ENCODE peak calls at places on chromosomes 3 and 15, in nine cellular contexts. X is sigmoid colon; N is dorsolateral prefrontal cortex; K is CD8-positive, alpha-beta T cell; Q is fibroblast of lung; I is thoracic aorta; D is PC-3; W is tibial artery; U is heart right ventricle. A is an unnamed sample.

GRCh38 chr3:48532974-48533337 is 23.6 kb downstream of the PFKFB4 start:
- DNase-seq in I (no peak), U (no peak), D (no peak), X (no peak), K (no peak), N (no peak), Q (no peak), W (no peak), A (no peak)

GRCh38 chr15:65638681-65639089 is 16.9 kb downstream of the SLC24A1 start:
- DNase-seq in K (peak), D (peak), N (no peak), Q (peak), X (no peak), W (no peak), U (no peak), I (no peak), A (peak)

GRCh38 chr15:91100561-91101355 is 701 bp downstream of the SV2B start:
- DNase-seq in W (no peak), I (no peak), U (no peak), D (no peak), K (no peak), N (no peak), X (no peak), Q (peak), A (no peak)

GRCh38 chr3:104642827-104643226 is 723.9 kb upstream of the ALCAM start:
- DNase-seq in W (no peak), K (no peak), X (no peak), D (no peak), U (no peak), Q (no peak), N (no peak), I (no peak), A (no peak)

GRCh38 chr3:9078561-9079240 is 115.4 kb upstream of the RAD18 start:
- DNase-seq in N (no peak), I (no peak), Q (no peak), U (no peak), K (no peak), D (peak), X (no peak), W (no peak), A (no peak)

GRCh38 chr3:9770276-9770812 is 597 bp upstream of the CAMK1 start:
- DNase-seq in K (no peak), W (peak), U (peak), Q (no peak), N (peak), I (peak), X (peak), D (no peak), A (no peak)

GRCh38 chr15:42131826-42132806 is 24.3 kb downstream of the PLA2G4F start:
- DNase-seq in X (no peak), W (no peak), Q (no peak), U (no peak), K (no peak), N (peak), I (no peak), D (no peak), A (no peak)

GRCh38 chr3:12916159-12916558 is 74.8 kb upstream of the RPL32 start:
- DNase-seq in N (no peak), Q (no peak), W (no peak), X (no peak), U (no peak), D (no peak), I (no peak), K (peak), A (no peak)

GRCh38 chr3:127754411-127755304 is 67.7 kb downstream of the MGLL start:
- DNase-seq in N (no peak), U (no peak), W (no peak), X (no peak), Q (no peak), D (no peak), I (no peak), K (peak), A (peak)

GRCh38 chr3:193861036-193861435 is 268.0 kb downstream of the OPA1 start:
- DNase-seq in W (no peak), I (no peak), U (no peak), N (no peak), Q (no peak), X (no peak), K (no peak), D (no peak), A (no peak)

GRCh38 chr3:64300790-64301423 is 75.6 kb upstream of the PRICKLE2 start:
- DNase-seq in X (no peak), N (no peak), D (peak), I (no peak), Q (peak), K (no peak), U (no peak), W (no peak), A (no peak)

GRCh38 chr3:52172262-52172757 is 18.1 kb upstream of the POC1A start:
- DNase-seq in I (no peak), Q (no peak), X (no peak), U (no peak), N (peak), W (no peak), D (no peak), K (no peak), A (peak)

GRCh38 chr3:65534825-65535224 is 503.9 kb downstream of the MAGI1 start:
- DNase-seq in I (no peak), U (no peak), D (no peak), N (no peak), X (no peak), W (no peak), K (no peak), Q (no peak), A (no peak)

GRCh38 chr3:103056953-103057450 is 622.2 kb downstream of the ZPLD1 start:
- DNase-seq in U (no peak), W (no peak), X (no peak), Q (peak), D (peak), I (no peak), N (no peak), K (no peak), A (no peak)

GRCh38 chr3:142236173-142236572 is 10.8 kb upstream of the GK5 start:
- DNase-seq in K (no peak), D (no peak), Q (no peak), I (no peak), W (no peak), U (no peak), N (no peak), X (no peak), A (no peak)

GRCh38 chr3:57943525-57944312 is 64.5 kb upstream of the FLNB start:
- DNase-seq in Q (no peak), U (no peak), W (no peak), X (no peak), I (no peak), K (no peak), D (no peak), N (peak), A (no peak)

GRCh38 chr3:78569820-78570219 is 1198.0 kb downstream of the ROBO1 start:
- DNase-seq in X (no peak), D (no peak), N (no peak), Q (no peak), W (no peak), K (no peak), U (no peak), I (no peak), A (no peak)

DNA sequence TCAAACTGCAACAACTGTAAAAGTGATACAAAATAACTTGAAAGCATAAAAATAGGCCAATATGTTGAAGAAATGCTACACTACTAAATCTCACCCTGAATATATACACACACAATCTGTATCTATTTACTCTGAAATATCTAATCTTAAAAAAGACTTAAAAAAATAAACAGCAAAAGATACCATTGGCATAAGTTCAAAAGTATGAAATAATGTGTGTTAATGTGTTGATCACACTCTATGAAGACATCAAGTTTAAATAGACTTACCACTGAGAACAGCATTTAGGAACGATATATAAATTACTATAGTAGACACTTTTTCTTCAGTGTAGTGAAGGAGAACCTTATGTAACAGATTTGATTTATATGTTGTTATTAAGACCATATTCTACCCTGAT is 14.1 kb upstream of the SATB1 start:
- DNase-seq in D (no peak), N (no peak), U (no peak), X (no peak), K (no peak), W (no peak), Q (no peak), I (no peak), A (no peak)
- H3K27ac ChIP-seq in D (no peak), N (no peak), U (no peak), X (no peak), K (peak), W (no peak), Q (no peak), I (no peak), A (no peak)

DNA sequence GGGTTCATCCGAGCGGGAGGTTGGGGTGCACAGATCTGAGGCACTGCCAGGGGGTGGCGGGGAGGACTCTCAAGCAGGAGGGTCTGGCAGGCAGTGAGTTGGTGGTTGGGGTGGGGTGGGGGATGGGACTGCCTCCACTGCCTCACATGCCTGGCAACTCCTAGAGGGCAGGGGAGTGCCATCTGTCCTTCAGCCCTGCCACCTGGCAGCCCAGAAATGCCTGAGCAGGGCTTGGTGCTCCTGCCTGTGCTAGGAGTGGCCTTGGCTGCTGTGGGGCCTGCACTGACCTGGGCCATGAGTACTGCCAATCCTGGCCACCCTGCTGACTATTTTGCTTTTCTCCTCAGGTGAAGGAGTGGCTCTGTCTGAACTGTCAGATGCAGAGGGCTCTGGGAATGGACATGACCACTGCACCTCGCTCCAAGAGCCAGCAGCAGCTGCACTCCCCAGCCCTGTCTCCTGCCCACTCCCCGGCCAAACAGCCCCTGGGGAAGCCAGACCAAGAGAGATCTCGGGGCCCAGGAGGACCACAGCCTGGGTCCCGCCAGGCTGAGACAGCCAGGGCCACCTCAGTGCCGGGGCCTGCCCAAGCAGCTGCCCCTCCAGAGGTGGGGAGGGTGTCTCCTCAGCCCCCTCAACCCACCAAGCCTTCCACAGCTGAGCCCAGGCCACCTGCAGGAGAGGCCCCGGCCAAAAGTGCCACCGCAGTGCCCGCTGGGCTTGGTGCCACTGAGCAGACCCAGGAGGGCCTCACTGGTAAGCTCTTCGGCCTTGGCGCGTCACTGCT is 32.0 kb upstream of the APEH start:
- DNase-seq in K (no peak), W (no peak), Q (no peak), N (no peak), I (no peak), X (no peak), D (no peak), U (no peak), A (no peak)
- H3K27ac ChIP-seq in K (no peak), W (no peak), Q (no peak), N (no peak), I (no peak), X (no peak), D (no peak), U (no peak), A (peak)

GRCh38 chr15:38251726-38252480 is 733 bp upstream of the SPRED1 start:
- DNase-seq in X (peak), D (peak), I (peak), W (peak), Q (peak), U (peak), N (peak), K (peak), A (peak)
- H3K27ac ChIP-seq in X (peak), D (peak), I (peak), W (peak), Q (peak), U (peak), N (peak), K (no peak), A (peak)

DNA sequence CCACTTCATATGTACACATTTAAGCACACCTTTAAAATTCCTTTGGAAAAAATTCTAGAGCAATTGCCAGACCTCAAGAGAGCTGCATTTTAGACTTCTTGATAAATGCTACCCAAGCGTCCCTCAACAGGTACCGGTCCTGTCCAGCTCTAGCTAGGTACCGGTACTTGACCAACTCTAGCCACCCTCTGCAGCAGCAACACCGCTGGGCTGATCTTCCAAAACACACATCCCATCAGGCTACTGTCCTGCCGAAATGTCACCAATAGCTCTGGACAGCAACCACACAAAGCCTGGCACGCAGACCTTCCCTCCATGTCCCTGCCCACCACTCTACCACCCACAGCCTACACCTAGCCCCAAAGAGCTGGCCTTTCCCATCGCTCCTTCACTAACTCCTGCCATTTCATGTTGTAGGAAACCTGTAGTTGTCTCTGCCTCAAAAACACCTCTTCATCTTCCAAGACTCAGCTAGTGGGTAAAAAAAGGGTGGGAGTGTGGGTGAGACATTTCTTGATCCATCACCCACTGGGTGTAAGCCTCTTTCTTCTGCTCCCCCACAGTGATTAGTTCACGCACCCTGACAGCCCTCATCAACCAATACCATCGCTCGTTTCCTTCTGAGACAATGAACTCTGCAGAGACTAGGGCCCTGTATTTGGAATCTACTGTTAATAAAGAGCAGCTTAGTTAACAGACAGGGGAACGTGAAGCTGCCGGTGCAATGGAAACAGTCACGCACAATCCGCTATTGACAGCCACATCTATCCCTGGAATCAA is 6.8 kb downstream of the CHSY1 start:
- DNase-seq in D (no peak), W (no peak), I (no peak), X (no peak), N (no peak), K (no peak), Q (no peak), U (no peak), A (no peak)
- H3K27ac ChIP-seq in D (no peak), W (no peak), I (peak), X (no peak), N (no peak), K (no peak), Q (peak), U (no peak), A (no peak)

DNA sequence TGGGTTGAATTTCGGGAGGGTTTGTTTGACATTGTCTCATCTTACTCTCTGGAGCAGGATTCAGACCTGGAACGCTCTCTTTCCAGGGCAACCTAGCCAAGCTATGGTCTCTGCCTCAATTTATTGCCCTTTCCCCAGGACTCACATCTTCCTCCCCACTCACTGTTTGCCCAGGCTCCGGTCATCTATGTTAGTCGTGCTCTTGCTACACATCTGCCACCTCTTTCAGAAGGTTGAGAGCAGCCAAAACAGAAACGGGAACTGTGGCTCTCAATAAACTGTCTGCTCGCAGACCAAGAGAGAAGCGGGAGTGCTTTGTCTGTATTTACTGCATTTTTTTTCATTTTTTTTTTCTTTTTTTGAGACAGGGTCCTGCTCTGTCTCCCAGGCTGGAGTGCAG is 81.6 kb downstream of the ST6GAL1 start:
- DNase-seq in I (no peak), Q (no peak), K (no peak), D (no peak), U (no peak), N (no peak), X (no peak), W (no peak), A (peak)
- H3K27ac ChIP-seq in I (peak), Q (no peak), K (no peak), D (no peak), U (peak), N (peak), X (peak), W (peak), A (no peak)

GRCh38 chr15:57503051-57503702 is 88.5 kb upstream of the MYZAP start:
- DNase-seq in D (no peak), N (no peak), K (no peak), Q (no peak), X (no peak), W (no peak), I (no peak), U (no peak), A (no peak)
- H3K27ac ChIP-seq in D (no peak), N (no peak), K (no peak), Q (no peak), X (no peak), W (no peak), I (no peak), U (no peak), A (no peak)

GRCh38 chr3:168330983-168331382 is 235.3 kb upstream of the GOLIM4 start:
- DNase-seq in N (no peak), W (no peak), X (no peak), K (no peak), Q (no peak), U (no peak), D (no peak), I (no peak), A (no peak)
- H3K27ac ChIP-seq in N (no peak), W (no peak), X (no peak), K (no peak), Q (no peak), U (no peak), D (no peak), I (no peak), A (no peak)